ENCODE peak calls at places on chromosome 21, in four cellular contexts. M is K562, C is GM12878, O is IMR-90. W is an unnamed sample.

GRCh38 chr21:33856893-33857527 is 58.6 kb downstream of the ATP5PO start:
- DNase-seq in M (no peak), C (no peak), O (no peak), W (no peak)

GRCh38 chr21:41640756-41641509 is 125.9 kb downstream of the RIPK4 start:
- DNase-seq in M (no peak), C (no peak), O (peak), W (no peak)

GRCh38 chr21:27033467-27033866 is 66.6 kb upstream of the ADAMTS5 start:
- DNase-seq in M (no peak), C (no peak), O (no peak), W (no peak)

GRCh38 chr21:26385721-26386120 is 187.4 kb downstream of the CYYR1 start:
- DNase-seq in M (no peak), C (no peak), O (no peak), W (no peak)

GRCh38 chr21:21163904-21164303 is 165.7 kb downstream of the NCAM2 start:
- DNase-seq in M (peak), C (no peak), O (peak), W (peak)

GRCh38 chr21:44370027-44370735 is 16.8 kb downstream of the TRPM2 start:
- DNase-seq in M (peak), C (no peak), O (peak), W (no peak)

GRCh38 chr21:40706806-40707205 is 140.2 kb downstream of the DSCAM start:
- DNase-seq in M (no peak), C (no peak), O (no peak), W (no peak)

GRCh38 chr21:37435120-37435519 is 68.5 kb downstream of the DYRK1A start:
- DNase-seq in M (peak), C (no peak), O (peak), W (peak)

GRCh38 chr21:26597023-26597422 is 23.9 kb upstream of the CYYR1 start:
- DNase-seq in M (no peak), C (no peak), O (no peak), W (no peak)

GRCh38 chr21:34888569-34889286 is 160.4 kb downstream of the RUNX1 start:
- DNase-seq in M (peak), C (no peak), O (peak), W (peak)

GRCh38 chr21:36790616-36791015 is 91.7 kb downstream of the SIM2 start:
- DNase-seq in M (no peak), C (no peak), O (peak), W (no peak)

GRCh38 chr21:36589352-36589971 is 109.5 kb upstream of the SIM2 start:
- DNase-seq in M (peak), C (peak), O (peak), W (peak)

GRCh38 chr21:25518491-25518911 is 88.8 kb downstream of the MRPL39 start:
- DNase-seq in M (no peak), C (no peak), O (no peak), W (no peak)

GRCh38 chr21:35406600-35406999 is 357.5 kb upstream of the RUNX1 start:
- DNase-seq in M (no peak), C (no peak), O (no peak), W (no peak)

GRCh38 chr21:31593161-31593560 is 66.3 kb upstream of the SOD1 start:
- DNase-seq in M (no peak), C (no peak), O (no peak), W (no peak)

GRCh38 chr21:27422435-27422834 is 455.5 kb upstream of the ADAMTS5 start:
- DNase-seq in M (no peak), C (no peak), O (peak), W (no peak)

GRCh38 chr21:39451332-39452206 is at the start of gene SH3BGR:
- DNase-seq in M (peak), C (no peak), O (no peak), W (no peak)

GRCh38 chr21:15365751-15366392 is 301.1 kb upstream of the NRIP1 start:
- DNase-seq in M (no peak), C (no peak), O (no peak), W (no peak)
- TF ChIP-seq FOS in M (no peak), C (no peak), O (no peak), W (no peak)

GRCh38 chr21:16134134-16134533 is 404.4 kb downstream of the USP25 start:
- DNase-seq in M (no peak), C (no peak), O (no peak), W (no peak)

GRCh38 chr21:16133248-16133647 is 403.5 kb downstream of the USP25 start:
- DNase-seq in M (no peak), C (no peak), O (no peak), W (no peak)

DNA sequence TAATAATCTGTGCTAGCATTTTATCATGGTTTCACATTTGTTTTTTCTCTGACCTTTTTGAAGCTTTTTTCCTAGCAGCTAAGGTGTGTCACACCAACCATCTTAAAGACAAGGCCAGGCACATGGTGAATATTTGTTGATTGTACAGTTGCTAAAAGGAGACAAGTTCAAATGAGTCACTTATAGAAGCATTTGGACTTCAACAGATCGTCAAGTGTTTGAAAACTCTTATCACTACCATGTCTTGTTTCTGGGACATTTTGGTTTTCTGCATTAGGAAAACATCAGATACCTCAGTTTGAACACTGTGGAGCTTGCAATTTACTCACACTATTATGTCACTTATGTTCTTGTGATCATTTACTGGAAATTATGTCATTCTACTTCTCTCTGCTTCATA is 407.3 kb downstream of the USP25 start:
- DNase-seq in M (no peak), C (no peak), O (peak), W (no peak)
- TF ChIP-seq FOS in M (no peak), C (no peak), O (no peak), W (no peak)

DNA sequence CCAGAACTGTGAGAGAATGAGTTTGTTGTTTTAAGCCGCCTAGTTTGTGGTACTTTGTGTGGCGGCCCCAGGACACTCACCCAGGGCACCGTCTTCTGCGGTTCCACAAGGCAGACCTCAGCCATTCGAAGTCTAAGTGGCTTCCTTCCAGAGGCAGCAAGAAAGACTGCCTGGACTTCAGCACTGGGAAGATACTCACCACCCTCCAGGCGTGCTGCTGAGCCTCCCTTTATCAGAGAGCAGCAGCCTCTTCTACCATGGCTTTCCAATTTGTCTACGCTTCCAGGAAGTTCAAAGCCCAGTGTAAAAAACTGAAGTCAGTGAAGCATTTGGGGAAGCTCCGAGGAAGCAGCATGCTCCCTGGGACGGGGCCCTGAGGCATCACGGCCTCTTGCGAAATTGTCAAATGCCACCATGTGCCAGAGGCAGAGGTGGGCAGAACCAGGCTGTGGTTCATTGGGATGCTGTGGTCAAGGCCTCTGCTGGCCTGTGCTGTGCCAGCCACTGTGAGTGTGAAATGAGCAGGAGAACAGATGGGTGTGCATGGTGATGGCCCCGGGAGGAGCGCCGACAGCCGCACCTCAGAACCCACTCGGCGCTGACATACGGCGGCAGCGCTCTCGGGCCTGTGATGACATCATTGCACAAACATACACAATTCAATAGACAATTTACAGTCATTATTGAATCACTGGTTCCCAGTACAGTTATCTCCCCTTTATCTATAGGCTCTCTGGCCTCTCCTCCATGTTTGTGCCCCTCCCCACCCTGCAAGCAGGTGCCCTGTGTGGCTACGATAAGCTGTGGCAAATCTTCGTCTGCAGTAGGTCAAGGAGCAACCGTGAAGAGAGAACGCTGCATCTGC is 110.4 kb downstream of the PDE9A start:
- DNase-seq in M (no peak), C (no peak), O (no peak), W (no peak)
- TF ChIP-seq FOS in M (no peak), C (no peak), O (no peak), W (no peak)

GRCh38 chr21:45505416-45506021 is 36.7 kb downstream of the SLC19A1 start:
- DNase-seq in M (no peak), C (no peak), O (no peak), W (no peak)
- TF ChIP-seq FOS in M (no peak), C (no peak), O (no peak), W (no peak)